ENCODE peak calls at places on chromosomes 4 and X, in ten cellular contexts. H is T follicular helper cell; C is ovary; S is AG09319; L is sigmoid colon; N is body of pancreas; F is B cell; Z is KBM-7; E is AG20443; G is activated CD4-positive, CD25-positive, alpha-beta regulatory T cell treated with anti-CD3 and anti-CD28 coated beads, Interleukin-2, amount 50 U/mL, for 72 hours. Q is an unnamed sample.

GRCh38 chr4:132526652-132527051 is 622.4 kb upstream of the PCDH10 start:
- DNase-seq in H (no peak), C (no peak), S (no peak), L (no peak), N (no peak), F (no peak), Z (no peak), E (no peak), G (no peak), Q (no peak)

GRCh38 chr4:6290769-6291547 is 21.3 kb downstream of the WFS1 start:
- DNase-seq in H (no peak), C (peak; percentile 16), S (no peak), L (peak; percentile 57), N (no peak), F (no peak), Z (no peak), E (no peak), G (no peak), Q (no peak)

GRCh38 chr4:71300964-71301363 is 37.9 kb upstream of the SLC4A4 start:
- DNase-seq in H (no peak), C (no peak), S (no peak), L (no peak), N (peak; percentile 59), F (no peak), Z (no peak), E (no peak), G (no peak), Q (no peak)

GRCh38 chrX:111164728-111165127 is 68.7 kb downstream of the PAK3 start:
- DNase-seq in H (no peak), C (no peak), S (no peak), L (no peak), N (no peak), F (no peak), Z (peak; percentile 20), E (peak; percentile 7), G (no peak), Q (no peak)

GRCh38 chr4:76897522-76898384 is at the start of gene SOWAHB:
- DNase-seq in H (peak; percentile 9), C (no peak), S (no peak), L (no peak), N (peak; percentile 95), F (no peak), Z (peak; percentile 30), E (peak; percentile 41), G (peak; percentile 33), Q (no peak)

GRCh38 chr4:15325987-15326386 is 101.8 kb upstream of the C1QTNF7 start:
- DNase-seq in H (no peak), C (no peak), S (no peak), L (no peak), N (no peak), F (no peak), Z (no peak), E (no peak), G (no peak), Q (no peak)

GRCh38 chrX:107576841-107577240 is 51.5 kb upstream of the PRPS1 start:
- DNase-seq in H (no peak), C (no peak), S (no peak), L (no peak), N (no peak), F (no peak), Z (no peak), E (no peak), G (no peak), Q (no peak)

GRCh38 chr4:186569533-186570192 is 14.3 kb upstream of the MTNR1A start:
- DNase-seq in H (no peak), C (no peak), S (no peak), L (no peak), N (no peak), F (no peak), Z (no peak), E (no peak), G (no peak), Q (no peak)

GRCh38 chr4:52370576-52370975 is 288.5 kb downstream of the USP46 start:
- DNase-seq in H (no peak), C (no peak), S (no peak), L (no peak), N (no peak), F (no peak), Z (no peak), E (no peak), G (no peak), Q (no peak)

Q was measured in left ventricle myocardium inferior.